ENCODE peak calls at places on chromosome 4, in eight cellular contexts. Y is stimulated activated CD8-positive, alpha-beta memory T cell treated with anti-CD3 and anti-CD28 coated beads, Interleukin-15, amount 100 ng/mL, for 48 hours; M is epithelial cell of esophagus; Z is HEK293T; I is tibial artery; U is stimulated activated CD4-positive, alpha-beta T cell treated with anti-CD3 and anti-CD28 coated beads, Interleukin-2, amount 100 ng/mL, for 24 hours; T is AG08396; N is Ammon's horn. R is an unnamed sample.

GRCh38 chr4:101349346-101350064 is 2.2 kb upstream of the PPP3CA start:
- DNase-seq in Y (no peak), M (peak), Z (no peak), I (peak), U (no peak), T (no peak), N (peak), R (peak)

GRCh38 chr4:181525641-181526040 is 717.6 kb upstream of the TENM3 start:
- DNase-seq in Y (no peak), M (peak), Z (no peak), I (no peak), U (no peak), T (no peak), N (no peak), R (no peak)

GRCh38 chr4:53066155-53066554 is 204.0 kb downstream of the RASL11B start:
- DNase-seq in Y (no peak), M (no peak), Z (no peak), I (no peak), U (no peak), T (no peak), N (no peak), R (no peak)

GRCh38 chr4:12359420-12359819 is 930.7 kb upstream of the HS3ST1 start:
- DNase-seq in Y (no peak), M (no peak), Z (peak), I (no peak), U (no peak), T (no peak), N (no peak), R (no peak)

GRCh38 chr4:156100651-156101050 is 147.0 kb upstream of the CTSO start:
- DNase-seq in Y (no peak), M (no peak), Z (no peak), I (no peak), U (no peak), T (no peak), N (no peak), R (no peak)

GRCh38 chr4:107299646-107300045 is 263.5 kb upstream of the DKK2 start:
- DNase-seq in Y (no peak), M (peak), Z (no peak), I (no peak), U (no peak), T (peak), N (no peak), R (no peak)

GRCh38 chr4:7892212-7893019 is 47.2 kb downstream of the AFAP1 start:
- DNase-seq in Y (no peak), M (no peak), Z (no peak), I (no peak), U (no peak), T (no peak), N (no peak), R (no peak)

GRCh38 chr4:146096374-146096773 is 79.1 kb upstream of the LSM6 start:
- DNase-seq in Y (no peak), M (no peak), Z (no peak), I (no peak), U (no peak), T (no peak), N (no peak), R (no peak)

GRCh38 chr4:47913858-47914218 is 545 bp downstream of the NFXL1 start:
- DNase-seq in Y (peak), M (peak), Z (peak), I (no peak), U (peak), T (peak), N (peak), R (peak)

GRCh38 chr4:139828966-139829662 is 163.5 kb downstream of the MGST2 start:
- DNase-seq in Y (no peak), M (no peak), Z (no peak), I (no peak), U (no peak), T (no peak), N (peak), R (no peak)